ENCODE peak calls at places on chromosomes 6 and 20, in five cellular contexts. One of them, this sample, is unnamed.

GRCh38 chr6:23175391-23175790 is 606.0 kb downstream of the HDGFL1 start:
- DNase-seq in mesenteric fat pad: no peak
- DNase-seq in nucleus accumbens: no peak
- DNase-seq in bronchial epithelial cell: peak
- DNase-seq in effector memory CD8-positive, alpha-beta T cell: no peak
- DNase-seq in this sample: no peak

GRCh38 chr6:82030301-82030700 is 217.2 kb downstream of the IBTK start:
- DNase-seq in mesenteric fat pad: no peak
- DNase-seq in bronchial epithelial cell: peak
- DNase-seq in effector memory CD8-positive, alpha-beta T cell: no peak
- DNase-seq in nucleus accumbens: no peak
- DNase-seq in this sample: no peak

GRCh38 chr20:39880890-39881289 is 808.1 kb downstream of the MAFB start:
- DNase-seq in nucleus accumbens: no peak
- DNase-seq in effector memory CD8-positive, alpha-beta T cell: no peak
- DNase-seq in bronchial epithelial cell: peak
- DNase-seq in mesenteric fat pad: no peak
- DNase-seq in this sample: peak

GRCh38 chr6:144776031-144776819 is 491.1 kb downstream of the UTRN start:
- DNase-seq in nucleus accumbens: no peak
- DNase-seq in effector memory CD8-positive, alpha-beta T cell: no peak
- DNase-seq in bronchial epithelial cell: no peak
- DNase-seq in mesenteric fat pad: no peak
- DNase-seq in this sample: no peak

GRCh38 chr6:15796844-15797243 is 134.0 kb upstream of the DTNBP1 start:
- DNase-seq in bronchial epithelial cell: peak
- DNase-seq in mesenteric fat pad: no peak
- DNase-seq in effector memory CD8-positive, alpha-beta T cell: no peak
- DNase-seq in nucleus accumbens: no peak
- DNase-seq in this sample: no peak

GRCh38 chr6:111096246-111096645 is 8.9 kb downstream of the SLC16A10 start:
- DNase-seq in nucleus accumbens: no peak
- DNase-seq in mesenteric fat pad: no peak
- DNase-seq in bronchial epithelial cell: peak
- DNase-seq in effector memory CD8-positive, alpha-beta T cell: no peak
- DNase-seq in this sample: no peak

GRCh38 chr6:2485116-2485515 is 239.7 kb upstream of the GMDS start:
- DNase-seq in mesenteric fat pad: no peak
- DNase-seq in nucleus accumbens: no peak
- DNase-seq in bronchial epithelial cell: no peak
- DNase-seq in effector memory CD8-positive, alpha-beta T cell: no peak
- DNase-seq in this sample: no peak

GRCh38 chr6:41177695-41178094 is 14.8 kb upstream of the TREM2 start:
- DNase-seq in mesenteric fat pad: no peak
- DNase-seq in effector memory CD8-positive, alpha-beta T cell: no peak
- DNase-seq in bronchial epithelial cell: no peak
- DNase-seq in nucleus accumbens: no peak
- DNase-seq in this sample: no peak

GRCh38 chr6:85670573-85670972 is 27.9 kb upstream of the SYNCRIP start:
- DNase-seq in mesenteric fat pad: no peak
- DNase-seq in bronchial epithelial cell: peak
- DNase-seq in effector memory CD8-positive, alpha-beta T cell: no peak
- DNase-seq in nucleus accumbens: no peak
- DNase-seq in this sample: peak

GRCh38 chr6:24489881-24490280 is 503 bp upstream of the GPLD1 start:
- DNase-seq in nucleus accumbens: no peak
- DNase-seq in effector memory CD8-positive, alpha-beta T cell: no peak
- DNase-seq in mesenteric fat pad: no peak
- DNase-seq in bronchial epithelial cell: peak
- DNase-seq in this sample: no peak

GRCh38 chr6:27897580-27898206 is 14.5 kb downstream of the OR2B2 start:
- DNase-seq in effector memory CD8-positive, alpha-beta T cell: no peak
- DNase-seq in bronchial epithelial cell: no peak
- DNase-seq in nucleus accumbens: no peak
- DNase-seq in mesenteric fat pad: no peak
- DNase-seq in this sample: no peak

GRCh38 chr6:158645064-158646022 is 800 bp upstream of the DYNLT1 start:
- DNase-seq in mesenteric fat pad: no peak
- DNase-seq in effector memory CD8-positive, alpha-beta T cell: no peak
- DNase-seq in nucleus accumbens: no peak
- DNase-seq in bronchial epithelial cell: no peak
- DNase-seq in this sample: no peak

GRCh38 chr6:81772741-81773140 is 20.3 kb upstream of the TENT5A start:
- DNase-seq in nucleus accumbens: no peak
- DNase-seq in bronchial epithelial cell: peak
- DNase-seq in effector memory CD8-positive, alpha-beta T cell: no peak
- DNase-seq in mesenteric fat pad: no peak
- DNase-seq in this sample: no peak